ENCODE peak calls at places on chromosome 21, in four cellular contexts. D, M, E and N are unnamed samples.

GRCh38 chr21:41659791-41660560 is 106.9 kb downstream of the RIPK4 start:
- DNase-seq in D (no peak), M (peak; percentile 33), E (no peak), N (peak; percentile 12)

GRCh38 chr21:33884361-33885157 is 31.0 kb downstream of the ATP5PO start:
- DNase-seq in M (no peak), E (peak; percentile 82), D (no peak), N (no peak)

GRCh38 chr21:41171210-41171609 is 3.2 kb downstream of the BACE2 start:
- DNase-seq in M (no peak), E (no peak), D (peak; percentile 87), N (no peak)

GRCh38 chr21:37198989-37199924 is 67.9 kb downstream of the VPS26C start:
- DNase-seq in E (no peak), M (no peak), D (no peak), N (no peak)

GRCh38 chr21:42975886-42976608 is 1.7 kb downstream of the PKNOX1 start:
- DNase-seq in D (no peak), E (no peak), M (no peak), N (no peak)

GRCh38 chr21:14982336-14982735 is 82.5 kb downstream of the NRIP1 start:
- DNase-seq in D (no peak), E (no peak), M (no peak), N (no peak)

GRCh38 chr21:43880111-43880985 is 15.3 kb downstream of the AGPAT3 start:
- DNase-seq in E (peak; percentile 72), M (no peak), D (peak; percentile 57), N (no peak)

GRCh38 chr21:39006653-39007417 is 176.4 kb downstream of the PSMG1 start:
- DNase-seq in D (no peak), E (no peak), M (no peak), N (no peak)

GRCh38 chr21:29376556-29376955 is 77.8 kb downstream of the BACH1 start:
- DNase-seq in D (peak; percentile 71), M (peak; percentile 16), E (peak; percentile 29), N (peak; percentile 65)

GRCh38 chr21:37561941-37562919 is 195.7 kb downstream of the DYRK1A start:
- DNase-seq in M (no peak), E (no peak), D (no peak), N (no peak)

GRCh38 chr21:42350899-42351543 is at the start of gene TFF2:
- DNase-seq in M (no peak), E (no peak), D (no peak), N (peak; percentile 22)

GRCh38 chr21:33373451-33373850 is 29.8 kb upstream of the IFNGR2 start:
- DNase-seq in M (no peak), D (no peak), E (peak; percentile 33), N (no peak)

GRCh38 chr21:41506526-41507520 is 1.1 kb downstream of the TMPRSS2 start:
- DNase-seq in M (peak; percentile 43), E (no peak), D (peak; percentile 73), N (no peak)

GRCh38 chr21:45377866-45378257 is 27.1 kb upstream of the COL18A1 start:
- DNase-seq in D (no peak), E (no peak), M (no peak), N (no peak)

GRCh38 chr21:35179990-35180557 is 131.0 kb upstream of the RUNX1 start:
- DNase-seq in M (no peak), E (peak; percentile 53), D (no peak), N (no peak)

GRCh38 chr21:44849616-44850130 is 23.8 kb downstream of the PTTG1IP start:
- DNase-seq in E (no peak), D (no peak), M (no peak), N (no peak)

GRCh38 chr21:45176141-45176540 is 101.8 kb downstream of the ADARB1 start:
- DNase-seq in D (no peak), M (no peak), E (no peak), N (no peak)

GRCh38 chr21:42913461-42913860 is 12.0 kb downstream of the ERVH48-1 start:
- DNase-seq in E (no peak), M (no peak), D (no peak), N (no peak)

GRCh38 chr21:35924714-35925301 is 135.5 kb downstream of the SETD4 start:
- DNase-seq in E (peak; percentile 53), D (no peak), M (no peak), N (no peak)

GRCh38 chr21:46118871-46119564 is 21.1 kb downstream of the COL6A2 start:
- DNase-seq in E (no peak), D (peak; percentile 4), M (peak; percentile 2), N (peak; percentile 36)

GRCh38 chr21:27649323-27649722 is 682.4 kb upstream of the ADAMTS5 start:
- DNase-seq in D (no peak), M (no peak), E (peak; percentile 74), N (no peak)

GRCh38 chr21:45228171-45228641 is 59.5 kb downstream of the POFUT2 start:
- DNase-seq in M (no peak), D (no peak), E (peak; percentile 91), N (no peak)

GRCh38 chr21:44005593-44005992 is 6.5 kb upstream of the TRAPPC10 start:
- DNase-seq in D (no peak), M (no peak), E (no peak), N (no peak)

GRCh38 chr21:46411691-46412090 is 47.0 kb upstream of the DIP2A start:
- DNase-seq in E (no peak), D (no peak), M (no peak), N (peak; percentile 27)

GRCh38 chr21:43192501-43193081 is 23.8 kb downstream of the CRYAA start:
- DNase-seq in D (no peak), E (no peak), M (no peak), N (peak; percentile 9)

GRCh38 chr21:25558123-25558522 is 49.2 kb downstream of the MRPL39 start:
- DNase-seq in D (no peak), E (no peak), M (no peak), N (no peak)

GRCh38 chr21:39511102-39511501 is 59.3 kb downstream of the SH3BGR start:
- DNase-seq in E (no peak), D (no peak), M (no peak), N (no peak)

GRCh38 chr21:44763050-44763378 is 38.6 kb downstream of the UBE2G2 start:
- DNase-seq in M (no peak), E (no peak), D (no peak), N (no peak)

GRCh38 chr21:36705679-36706481 is 7.0 kb downstream of the SIM2 start:
- DNase-seq in E (no peak), M (no peak), D (no peak), N (peak; percentile 51)

GRCh38 chr21:30014883-30015282 is 75.1 kb upstream of the GRIK1 start:
- DNase-seq in E (no peak), D (no peak), M (no peak), N (no peak)

GRCh38 chr21:41215856-41216408 is 48.0 kb downstream of the BACE2 start:
- DNase-seq in D (no peak), E (no peak), M (no peak), N (no peak)

GRCh38 chr21:16913010-16913409 is 599.8 kb upstream of the CXADR start:
- DNase-seq in E (no peak), D (no peak), M (no peak), N (peak; percentile 40)

GRCh38 chr21:31644648-31645047 is 14.8 kb upstream of the SOD1 start:
- DNase-seq in D (peak; percentile 24), E (no peak), M (no peak), N (no peak)

GRCh38 chr21:46207006-46207919 is 21.3 kb downstream of the LSS start:
- DNase-seq in D (peak; percentile 3), M (no peak), E (no peak), N (peak; percentile 20)

GRCh38 chr21:15627011-15627410 is 102.8 kb upstream of the USP25 start:
- DNase-seq in M (no peak), E (no peak), D (no peak), N (no peak)

GRCh38 chr21:42815217-42815616 is 64.1 kb downstream of the WDR4 start:
- DNase-seq in E (no peak), D (no peak), M (no peak), N (no peak)

GRCh38 chr21:42590431-42591131 is 62.8 kb upstream of the PDE9A start:
- DNase-seq in D (no peak), E (no peak), M (no peak), N (no peak)

GRCh38 chr21:43953028-43953427 is 59.1 kb upstream of the TRAPPC10 start:
- DNase-seq in D (no peak), E (no peak), M (no peak), N (no peak)

GRCh38 chr21:42530167-42530518 is 16.5 kb downstream of the SLC37A1 start:
- DNase-seq in M (no peak), E (no peak), D (no peak), N (no peak)